ENCODE peak calls at places on chromosomes 12 and 14, in nine cellular contexts. One of them, this sample, is unnamed.

GRCh38 chr12:2490746-2491145 is 304.0 kb upstream of the FKBP4 start:
- DNase-seq in GM04504: no peak
- DNase-seq in BE2C: no peak
- DNase-seq in activated T-helper 1 cell treated with Interleukin-2 at 50 U/mL for 16 hours: no peak
- DNase-seq in HTR-8/SVneo: no peak
- DNase-seq in stimulated activated CD8-positive, alpha-beta memory T cell treated with anti-CD3 and anti-CD28 coated beads, Interleukin-2, amount 100 ng/mL, for 1 hour: no peak
- DNase-seq in HT-29: no peak
- DNase-seq in esophagus squamous epithelium: no peak
- DNase-seq in lower leg skin: peak; percentile 15
- DNase-seq in this sample: no peak

GRCh38 chr12:132486576-132486975 is 3.4 kb upstream of the FBRSL1 start:
- DNase-seq in GM04504: no peak
- DNase-seq in BE2C: no peak
- DNase-seq in activated T-helper 1 cell treated with Interleukin-2 at 50 U/mL for 16 hours: no peak
- DNase-seq in HTR-8/SVneo: no peak
- DNase-seq in stimulated activated CD8-positive, alpha-beta memory T cell treated with anti-CD3 and anti-CD28 coated beads, Interleukin-2, amount 100 ng/mL, for 1 hour: no peak
- DNase-seq in HT-29: no peak
- DNase-seq in esophagus squamous epithelium: no peak
- DNase-seq in lower leg skin: no peak
- DNase-seq in this sample: no peak

GRCh38 chr14:59028476-59029202 is 159.8 kb upstream of the DAAM1 start:
- DNase-seq in GM04504: peak; percentile 93
- DNase-seq in BE2C: peak; percentile 59
- DNase-seq in activated T-helper 1 cell treated with Interleukin-2 at 50 U/mL for 16 hours: no peak
- DNase-seq in HTR-8/SVneo: peak; percentile 96
- DNase-seq in stimulated activated CD8-positive, alpha-beta memory T cell treated with anti-CD3 and anti-CD28 coated beads, Interleukin-2, amount 100 ng/mL, for 1 hour: no peak
- DNase-seq in HT-29: peak; percentile 69
- DNase-seq in esophagus squamous epithelium: no peak
- DNase-seq in lower leg skin: peak; percentile 81
- DNase-seq in this sample: peak; percentile 39

GRCh38 chr12:11822071-11822818 is 172.8 kb downstream of the ETV6 start:
- DNase-seq in GM04504: no peak
- DNase-seq in BE2C: no peak
- DNase-seq in activated T-helper 1 cell treated with Interleukin-2 at 50 U/mL for 16 hours: peak; percentile 12
- DNase-seq in HTR-8/SVneo: no peak
- DNase-seq in stimulated activated CD8-positive, alpha-beta memory T cell treated with anti-CD3 and anti-CD28 coated beads, Interleukin-2, amount 100 ng/mL, for 1 hour: peak; percentile 15
- DNase-seq in HT-29: no peak
- DNase-seq in esophagus squamous epithelium: no peak
- DNase-seq in lower leg skin: peak; percentile 77
- DNase-seq in this sample: no peak

GRCh38 chr14:92578511-92578910 is 64.9 kb downstream of the RIN3 start:
- DNase-seq in GM04504: peak; percentile 24
- DNase-seq in BE2C: no peak
- DNase-seq in activated T-helper 1 cell treated with Interleukin-2 at 50 U/mL for 16 hours: no peak
- DNase-seq in HTR-8/SVneo: no peak
- DNase-seq in stimulated activated CD8-positive, alpha-beta memory T cell treated with anti-CD3 and anti-CD28 coated beads, Interleukin-2, amount 100 ng/mL, for 1 hour: no peak
- DNase-seq in HT-29: no peak
- DNase-seq in esophagus squamous epithelium: no peak
- DNase-seq in lower leg skin: no peak
- DNase-seq in this sample: no peak

GRCh38 chr14:20836668-20837338 is 34.2 kb upstream of the RNASE1 start:
- DNase-seq in GM04504: no peak
- DNase-seq in BE2C: no peak
- DNase-seq in activated T-helper 1 cell treated with Interleukin-2 at 50 U/mL for 16 hours: no peak
- DNase-seq in HTR-8/SVneo: no peak
- DNase-seq in stimulated activated CD8-positive, alpha-beta memory T cell treated with anti-CD3 and anti-CD28 coated beads, Interleukin-2, amount 100 ng/mL, for 1 hour: no peak
- DNase-seq in HT-29: peak; percentile 39
- DNase-seq in esophagus squamous epithelium: no peak
- DNase-seq in lower leg skin: no peak
- DNase-seq in this sample: peak; percentile 63

GRCh38 chr12:70733385-70733784 is 96.2 kb upstream of the PTPRB start:
- DNase-seq in GM04504: peak; percentile 43
- DNase-seq in BE2C: peak; percentile 38
- DNase-seq in activated T-helper 1 cell treated with Interleukin-2 at 50 U/mL for 16 hours: no peak
- DNase-seq in HTR-8/SVneo: peak; percentile 69
- DNase-seq in stimulated activated CD8-positive, alpha-beta memory T cell treated with anti-CD3 and anti-CD28 coated beads, Interleukin-2, amount 100 ng/mL, for 1 hour: no peak
- DNase-seq in HT-29: peak; percentile 88
- DNase-seq in esophagus squamous epithelium: no peak
- DNase-seq in lower leg skin: no peak
- DNase-seq in this sample: peak; percentile 63

GRCh38 chr14:32453857-32454810 is 125.0 kb downstream of the AKAP6 start:
- DNase-seq in GM04504: peak; percentile 34
- DNase-seq in BE2C: no peak
- DNase-seq in activated T-helper 1 cell treated with Interleukin-2 at 50 U/mL for 16 hours: no peak
- DNase-seq in HTR-8/SVneo: no peak
- DNase-seq in stimulated activated CD8-positive, alpha-beta memory T cell treated with anti-CD3 and anti-CD28 coated beads, Interleukin-2, amount 100 ng/mL, for 1 hour: no peak
- DNase-seq in HT-29: no peak
- DNase-seq in esophagus squamous epithelium: no peak
- DNase-seq in lower leg skin: no peak
- DNase-seq in this sample: no peak

GRCh38 chr14:72876021-72876709 is 17.7 kb downstream of the DPF3 start:
- DNase-seq in GM04504: no peak
- DNase-seq in BE2C: no peak
- DNase-seq in activated T-helper 1 cell treated with Interleukin-2 at 50 U/mL for 16 hours: no peak
- DNase-seq in HTR-8/SVneo: no peak
- DNase-seq in stimulated activated CD8-positive, alpha-beta memory T cell treated with anti-CD3 and anti-CD28 coated beads, Interleukin-2, amount 100 ng/mL, for 1 hour: no peak
- DNase-seq in HT-29: no peak
- DNase-seq in esophagus squamous epithelium: no peak
- DNase-seq in lower leg skin: peak; percentile 64
- DNase-seq in this sample: no peak

GRCh38 chr12:54370218-54370730 is 6.0 kb upstream of the GPR84 start:
- DNase-seq in GM04504: peak; percentile 60
- DNase-seq in BE2C: peak; percentile 87
- DNase-seq in activated T-helper 1 cell treated with Interleukin-2 at 50 U/mL for 16 hours: no peak
- DNase-seq in HTR-8/SVneo: peak; percentile 82
- DNase-seq in stimulated activated CD8-positive, alpha-beta memory T cell treated with anti-CD3 and anti-CD28 coated beads, Interleukin-2, amount 100 ng/mL, for 1 hour: no peak
- DNase-seq in HT-29: peak; percentile 87
- DNase-seq in esophagus squamous epithelium: no peak
- DNase-seq in lower leg skin: peak; percentile 96
- DNase-seq in this sample: no peak

This sample was measured in HepG2.